ENCODE peak calls at places on chromosomes 13 and 19, in four cellular contexts. F is GM12891, Z is K562, T is GM12878. A is an unnamed sample.

GRCh38 chr19:42270346-42271044 is 1.4 kb downstream of the CIC start:
- DNase-seq in Z (peak), F (no peak), T (no peak), A (peak)

GRCh38 chr13:110236831-110237261 is 70.1 kb downstream of the COL4A1 start:
- DNase-seq in F (no peak), T (no peak), Z (no peak), A (no peak)

GRCh38 chr19:33557720-33558119 is 36.1 kb upstream of the PEPD start:
- DNase-seq in T (no peak), Z (no peak), F (no peak), A (no peak)

GRCh38 chr19:54572696-54573311 is 786 bp upstream of the LILRA2 start:
- DNase-seq in F (no peak), Z (peak), T (no peak), A (peak)

GRCh38 chr13:28527629-28528028 is 32.7 kb upstream of the FLT1 start:
- DNase-seq in T (no peak), Z (no peak), F (no peak), A (peak)

GRCh38 chr13:97567510-97568243 is 133.7 kb downstream of the RAP2A start:
- DNase-seq in T (peak), F (peak), Z (no peak), A (no peak)

GRCh38 chr13:99322297-99323103 is 15.3 kb upstream of the GPR183 start:
- DNase-seq in Z (peak), F (peak), T (peak), A (no peak)

GRCh38 chr19:52369463-52370340 is at the start of gene ZNF880:
- DNase-seq in F (peak), T (peak), Z (peak), A (peak)

DNA sequence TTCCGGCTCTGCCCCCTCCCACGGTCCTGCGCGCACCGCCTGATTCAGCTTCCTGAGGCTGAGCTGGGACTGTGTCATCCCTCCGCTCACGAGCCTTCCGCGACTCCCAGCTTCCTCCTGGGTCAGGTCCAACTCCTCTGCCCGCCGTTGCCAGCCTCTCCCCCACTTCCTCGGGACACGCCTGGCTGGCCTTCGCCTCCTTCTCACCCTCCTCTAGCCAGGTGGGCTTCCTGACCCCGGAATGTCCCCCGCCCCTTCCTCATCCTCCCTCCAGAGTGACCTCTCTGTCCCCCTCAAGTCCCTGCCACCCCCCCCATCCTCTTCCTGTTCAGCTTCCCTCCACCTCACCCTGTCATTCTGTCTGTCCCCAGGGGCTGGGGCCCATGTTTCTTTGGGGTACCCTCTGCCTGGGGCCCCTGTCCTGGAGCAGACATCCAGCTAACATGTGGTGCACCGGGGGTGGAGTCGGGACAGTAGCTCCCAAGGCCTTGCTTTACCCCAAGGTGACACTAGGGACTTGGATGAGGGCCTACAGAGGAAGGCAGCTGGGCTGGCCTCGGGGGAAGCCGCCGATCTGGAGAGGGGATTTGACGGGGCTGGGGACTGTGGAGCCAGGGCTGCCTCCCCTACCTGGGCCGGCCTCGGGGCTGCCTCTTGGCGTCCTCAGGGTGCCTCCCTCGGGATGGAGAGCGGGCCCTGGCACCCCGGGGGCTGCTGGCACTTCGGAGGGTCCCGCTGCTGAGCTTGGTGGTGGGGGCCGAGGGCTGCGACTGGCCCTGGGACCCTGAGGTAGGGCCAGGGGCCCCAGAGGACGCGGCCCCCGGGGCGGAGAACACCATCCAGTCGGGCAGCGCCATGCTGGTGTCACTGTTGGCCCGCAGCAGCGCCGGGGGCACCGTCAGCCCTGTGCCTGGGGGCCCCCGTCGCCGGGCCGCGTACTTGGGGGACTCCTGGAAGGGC is 16.5 kb downstream of the SHANK1 start:
- DNase-seq in Z (no peak), F (no peak), T (no peak), A (no peak)
- TF ChIP-seq SPI1 in Z (no peak), F (no peak), T (no peak), A (no peak)

DNA sequence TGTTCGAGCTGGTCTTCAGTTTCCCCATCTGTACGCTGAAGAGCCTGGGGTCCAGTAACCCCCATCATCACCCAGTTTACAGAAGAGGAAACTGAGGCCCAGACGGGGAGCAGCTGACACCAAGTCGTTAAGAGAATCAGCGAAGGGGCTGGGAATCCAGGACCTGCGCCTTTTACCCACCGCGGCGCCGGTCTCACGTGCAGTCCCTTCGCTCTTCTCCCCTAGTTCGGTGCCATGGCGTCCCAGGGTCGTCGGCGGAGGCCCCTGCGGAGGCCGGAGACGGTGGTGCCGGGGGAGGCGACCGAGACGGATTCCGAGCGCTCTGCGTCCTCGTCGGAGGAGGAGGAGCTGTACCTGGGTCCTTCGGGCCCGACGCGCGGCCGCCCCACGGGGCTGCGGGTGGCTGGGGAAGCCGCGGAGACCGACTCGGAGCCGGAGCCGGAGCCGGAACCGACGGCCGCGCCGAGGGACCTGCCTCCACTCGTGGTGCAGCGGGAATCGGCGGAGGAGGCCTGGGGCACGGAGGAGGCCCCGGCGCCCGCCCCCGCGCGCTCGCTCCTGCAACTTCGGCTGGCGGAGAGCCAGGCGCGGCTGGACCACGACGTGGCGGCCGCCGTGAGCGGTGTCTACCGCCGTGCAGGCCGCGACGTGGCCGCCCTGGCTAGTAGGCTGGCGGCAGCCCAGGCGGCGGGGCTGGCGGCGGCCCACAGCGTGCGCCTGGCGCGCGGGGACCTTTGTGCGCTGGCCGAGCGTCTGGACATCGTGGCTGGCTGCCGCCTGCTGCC is 671 bp downstream of the BLOC1S3 start:
- DNase-seq in T (no peak), F (no peak), Z (peak), A (no peak)
- TF ChIP-seq SPI1 in T (no peak), F (no peak), Z (no peak), A (no peak)

GRCh38 chr19:950352-951066 is 24.7 kb downstream of the ARID3A start:
- DNase-seq in Z (no peak), F (no peak), T (no peak), A (no peak)

GRCh38 chr19:945401-946252 is 19.8 kb downstream of the ARID3A start:
- DNase-seq in Z (no peak), T (no peak), F (no peak), A (no peak)

GRCh38 chr19:947090-947706 is 21.4 kb downstream of the ARID3A start:
- DNase-seq in T (no peak), F (no peak), Z (no peak), A (no peak)

GRCh38 chr19:948842-949496 is 23.1 kb downstream of the ARID3A start:
- DNase-seq in T (no peak), F (no peak), Z (peak), A (no peak)

GRCh38 chr19:947707-948533 is 22.1 kb downstream of the ARID3A start:
- DNase-seq in F (peak), Z (no peak), T (peak), A (no peak)
- TF ChIP-seq SPI1 in F (peak), Z (peak), T (peak), A (peak)

DNA sequence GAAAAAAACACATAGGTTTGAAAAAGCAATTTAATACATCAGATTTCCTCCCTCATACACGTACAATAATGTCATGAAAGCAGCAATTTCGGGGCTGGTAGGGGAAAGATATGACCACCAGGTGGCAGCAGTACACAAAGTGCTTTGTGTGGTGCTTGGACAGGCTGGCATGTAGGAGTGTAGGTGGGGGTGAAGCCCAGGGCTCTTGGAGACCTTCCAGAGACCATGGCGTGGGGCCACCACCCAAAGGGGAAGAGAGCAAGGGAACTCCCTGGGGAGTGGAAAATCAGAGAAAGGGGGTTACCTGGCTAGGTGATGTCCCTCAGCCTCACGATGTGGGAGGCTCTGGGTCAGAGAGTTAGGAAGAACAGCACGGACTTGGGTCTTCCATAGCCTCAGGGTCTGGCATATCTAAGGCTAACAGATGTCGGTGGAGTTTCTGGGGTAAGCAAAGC is 11.8 kb upstream of the CCNA1 start:
- DNase-seq in T (peak), F (no peak), Z (peak), A (peak)
- TF ChIP-seq SPI1 in T (no peak), F (no peak), Z (no peak), A (peak)

GRCh38 chr13:31227063-31227462 is 27.3 kb downstream of the B3GLCT start:
- DNase-seq in Z (no peak), F (no peak), T (no peak), A (no peak)

GRCh38 chr13:31227870-31228269 is 28.1 kb downstream of the B3GLCT start:
- DNase-seq in Z (no peak), F (no peak), T (no peak), A (no peak)

GRCh38 chr13:31225180-31225579 is 25.4 kb downstream of the B3GLCT start:
- DNase-seq in F (no peak), Z (no peak), T (no peak), A (no peak)

GRCh38 chr13:31224174-31224669 is 24.4 kb downstream of the B3GLCT start:
- DNase-seq in T (no peak), F (no peak), Z (no peak), A (no peak)

GRCh38 chr13:31225998-31226675 is 26.4 kb downstream of the B3GLCT start:
- DNase-seq in F (no peak), T (no peak), Z (no peak), A (no peak)
- TF ChIP-seq SPI1 in F (no peak), T (no peak), Z (no peak), A (no peak)

GRCh38 chr13:105432408-105432807 is 1103.1 kb downstream of the EFNB2 start:
- DNase-seq in Z (no peak), F (no peak), T (no peak), A (no peak)
- TF ChIP-seq SPI1 in Z (no peak), F (no peak), T (no peak), A (no peak)

DNA sequence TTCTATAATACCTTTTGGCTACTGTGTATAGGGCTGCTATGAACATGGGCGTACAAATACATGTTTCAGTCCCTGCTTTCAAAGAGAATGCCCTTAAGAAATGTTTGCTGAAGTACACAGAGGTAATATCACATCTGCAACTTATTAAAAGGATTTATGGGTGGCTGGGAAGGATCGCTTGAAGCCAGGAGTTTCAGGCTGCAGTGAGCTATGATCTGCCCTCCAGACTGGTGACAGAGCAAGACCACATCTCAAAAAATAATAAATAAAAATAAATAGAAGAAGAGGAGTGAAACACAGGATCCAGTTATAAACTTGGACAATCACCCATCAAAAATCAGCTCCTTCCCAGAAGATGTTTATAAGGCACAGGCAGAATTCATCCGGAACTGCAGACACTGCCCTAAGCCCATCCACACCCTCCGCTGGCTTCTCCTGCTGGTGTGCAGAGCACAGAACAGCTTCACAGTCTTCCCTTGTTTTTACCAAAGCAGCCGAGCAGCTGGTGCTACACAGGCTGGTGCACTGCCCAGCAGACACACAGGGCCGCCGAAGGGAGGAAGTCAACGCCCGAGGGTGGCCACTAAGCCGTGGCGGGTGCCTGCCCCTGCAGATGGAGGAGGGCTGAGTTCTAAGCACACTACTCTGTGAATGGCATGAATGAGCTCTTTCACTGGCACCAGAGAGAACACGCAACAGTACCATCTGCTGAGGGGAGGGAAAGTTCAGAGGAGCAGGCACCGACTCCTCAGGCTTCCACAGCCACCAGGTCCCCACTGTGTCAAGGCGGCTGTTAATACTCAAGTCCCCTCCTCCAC is 44.0 kb downstream of the BRD4 start:
- DNase-seq in T (no peak), Z (no peak), F (no peak), A (peak)
- TF ChIP-seq SPI1 in T (peak), Z (no peak), F (peak), A (peak)

GRCh38 chr13:40189426-40189825 is 477.0 kb downstream of the FOXO1 start:
- DNase-seq in F (no peak), Z (no peak), T (no peak), A (no peak)
- TF ChIP-seq SPI1 in F (no peak), Z (no peak), T (no peak), A (no peak)